ENCODE peak calls at places on chromosomes 5 and 9, in four cellular contexts. One of them, this sample, is unnamed.

GRCh38 chr5:56282951-56283350 is 49.8 kb upstream of the ANKRD55 start:
- DNase-seq in BJ: no peak
- DNase-seq in PC-3: no peak
- DNase-seq in NCI-H2081: no peak
- DNase-seq in this sample: no peak

GRCh38 chr9:136258299-136258625 is 12.7 kb upstream of the QSOX2 start:
- DNase-seq in BJ: no peak
- DNase-seq in PC-3: no peak
- DNase-seq in NCI-H2081: no peak
- DNase-seq in this sample: no peak

GRCh38 chr5:114319821-114320220 is 42.0 kb upstream of the KCNN2 start:
- DNase-seq in NCI-H2081: no peak
- DNase-seq in PC-3: no peak
- DNase-seq in BJ: no peak
- DNase-seq in this sample: peak

GRCh38 chr9:97284798-97285197 is 22.7 kb upstream of the CCDC180 start:
- DNase-seq in PC-3: no peak
- DNase-seq in NCI-H2081: no peak
- DNase-seq in BJ: no peak
- DNase-seq in this sample: no peak

GRCh38 chr9:104779334-104779733 is 15.4 kb downstream of the NIPSNAP3B start:
- DNase-seq in NCI-H2081: no peak
- DNase-seq in PC-3: no peak
- DNase-seq in BJ: no peak
- DNase-seq in this sample: no peak

GRCh38 chr9:34717996-34718614 is 8.2 kb upstream of the CCL21 start:
- DNase-seq in BJ: no peak
- DNase-seq in PC-3: no peak
- DNase-seq in NCI-H2081: no peak
- DNase-seq in this sample: no peak

GRCh38 chr5:34530637-34531036 is 125.5 kb upstream of the RAI14 start:
- DNase-seq in PC-3: no peak
- DNase-seq in NCI-H2081: no peak
- DNase-seq in BJ: no peak
- DNase-seq in this sample: no peak

GRCh38 chr5:131976414-131977211 is 31.1 kb upstream of the MEIKIN start:
- DNase-seq in BJ: no peak
- DNase-seq in PC-3: no peak
- DNase-seq in NCI-H2081: no peak
- DNase-seq in this sample: no peak

GRCh38 chr5:98940586-98940985 is 11.8 kb upstream of the CHD1 start:
- DNase-seq in NCI-H2081: no peak
- DNase-seq in PC-3: no peak
- DNase-seq in BJ: no peak
- DNase-seq in this sample: no peak

GRCh38 chr9:107750741-107751521 is 261.4 kb upstream of the KLF4 start:
- DNase-seq in NCI-H2081: no peak
- DNase-seq in PC-3: peak
- DNase-seq in BJ: peak
- DNase-seq in this sample: peak

GRCh38 chr5:3218096-3218495 is 377.5 kb upstream of the IRX1 start:
- DNase-seq in PC-3: no peak
- DNase-seq in BJ: no peak
- DNase-seq in NCI-H2081: no peak
- DNase-seq in this sample: no peak

GRCh38 chr5:154236011-154236410 is 45.5 kb downstream of the GALNT10 start:
- DNase-seq in BJ: no peak
- DNase-seq in NCI-H2081: no peak
- DNase-seq in PC-3: no peak
- DNase-seq in this sample: no peak

GRCh38 chr5:87243161-87243877 is 24.4 kb upstream of the RASA1 start:
- DNase-seq in BJ: peak
- DNase-seq in PC-3: peak
- DNase-seq in NCI-H2081: no peak
- DNase-seq in this sample: peak

GRCh38 chr9:124222918-124223720 is 34.6 kb upstream of the NEK6 start:
- DNase-seq in NCI-H2081: peak
- DNase-seq in PC-3: peak
- DNase-seq in BJ: no peak
- DNase-seq in this sample: peak

GRCh38 chr5:52915176-52915875 is 73.8 kb upstream of the ITGA2 start:
- DNase-seq in NCI-H2081: peak
- DNase-seq in BJ: peak
- DNase-seq in PC-3: peak
- DNase-seq in this sample: peak

GRCh38 chr5:61023131-61023530 is 78.1 kb downstream of the NDUFAF2 start:
- DNase-seq in NCI-H2081: no peak
- DNase-seq in BJ: peak
- DNase-seq in PC-3: peak
- DNase-seq in this sample: no peak

GRCh38 chr9:93852728-93853127 is 102.4 kb downstream of the BARX1 start:
- DNase-seq in BJ: no peak
- DNase-seq in PC-3: no peak
- DNase-seq in NCI-H2081: no peak
- DNase-seq in this sample: no peak

GRCh38 chr9:36400332-36401178 is 486 bp upstream of the RNF38 start:
- DNase-seq in NCI-H2081: peak
- DNase-seq in PC-3: peak
- DNase-seq in BJ: no peak
- DNase-seq in this sample: peak

GRCh38 chr9:132584616-132585560 is 2.5 kb downstream of the BARHL1 start:
- DNase-seq in BJ: no peak
- DNase-seq in NCI-H2081: no peak
- DNase-seq in PC-3: peak
- DNase-seq in this sample: peak

GRCh38 chr9:115525438-115526058 is 407.6 kb upstream of the TNC start:
- DNase-seq in NCI-H2081: no peak
- DNase-seq in BJ: no peak
- DNase-seq in PC-3: no peak
- DNase-seq in this sample: no peak

GRCh38 chr5:62082370-62082778 is 223.6 kb upstream of the KIF2A start:
- DNase-seq in BJ: peak
- DNase-seq in PC-3: peak
- DNase-seq in NCI-H2081: no peak
- DNase-seq in this sample: peak

GRCh38 chr5:169636477-169637084 is 494 bp upstream of the DOCK2 start:
- DNase-seq in NCI-H2081: no peak
- DNase-seq in PC-3: no peak
- DNase-seq in BJ: no peak
- DNase-seq in this sample: no peak

GRCh38 chr9:133517711-133518110 is 7.0 kb downstream of the MYMK start:
- DNase-seq in NCI-H2081: no peak
- DNase-seq in BJ: no peak
- DNase-seq in PC-3: no peak
- DNase-seq in this sample: no peak

GRCh38 chr5:17132444-17133083 is 84.9 kb upstream of the BASP1 start:
- DNase-seq in BJ: no peak
- DNase-seq in NCI-H2081: peak
- DNase-seq in PC-3: peak
- DNase-seq in this sample: peak

This sample was measured in A172.